ENCODE peak calls at places on chromosome 18, in nine cellular contexts. M is fibroblast of lung, U is mammary epithelial cell, F is GM23338, P is hepatocyte, I is neural progenitor cell, L is PC-9, Y is GM12878, V is HepG2. N is an unnamed sample.

GRCh38 chr18:77876319-77876865 is 626.7 kb downstream of the GALR1 start:
- DNase-seq in M (no peak), U (no peak), F (no peak), P (no peak), I (no peak), L (no peak), Y (no peak), V (no peak), N (no peak)

GRCh38 chr18:7575465-7576026 is 8.4 kb downstream of the PTPRM start:
- DNase-seq in M (peak; percentile 60), U (peak; percentile 44), F (no peak), P (no peak), I (no peak), L (peak; percentile 65), Y (no peak), V (no peak), N (peak; percentile 62)

GRCh38 chr18:3660719-3661118 is 210.7 kb downstream of the TGIF1 start:
- DNase-seq in M (no peak), U (no peak), F (no peak), P (no peak), I (no peak), L (no peak), Y (no peak), V (no peak), N (no peak)

GRCh38 chr18:23115683-23116096 is 19.6 kb upstream of the CABLES1 start:
- DNase-seq in M (peak; percentile 99), U (peak; percentile 94), F (no peak), P (peak; percentile 81), I (no peak), L (peak; percentile 97), Y (no peak), V (peak; percentile 74), N (peak; percentile 98)

GRCh38 chr18:29779096-29779495 is 1263.4 kb downstream of the DSC3 start:
- DNase-seq in M (no peak), U (no peak), F (no peak), P (no peak), I (no peak), L (no peak), Y (no peak), V (no peak), N (no peak)

GRCh38 chr18:370753-371615 is 103.1 kb upstream of the THOC1 start:
- DNase-seq in M (no peak), U (no peak), F (no peak), P (no peak), I (no peak), L (no peak), Y (no peak), V (no peak), N (no peak)

GRCh38 chr18:33729556-33729955 is 151.5 kb downstream of the ASXL3 start:
- DNase-seq in M (no peak), U (no peak), F (no peak), P (no peak), I (no peak), L (no peak), Y (no peak), V (no peak), N (no peak)

GRCh38 chr18:5021558-5021957 is 175.5 kb downstream of the AKAIN1 start:
- DNase-seq in M (no peak), U (no peak), F (no peak), P (no peak), I (no peak), L (no peak), Y (no peak), V (no peak), N (no peak)

GRCh38 chr18:37612941-37613340 is 47.3 kb upstream of the CELF4 start:
- DNase-seq in M (no peak), U (no peak), F (no peak), P (no peak), I (no peak), L (no peak), Y (no peak), V (no peak), N (no peak)

DNA sequence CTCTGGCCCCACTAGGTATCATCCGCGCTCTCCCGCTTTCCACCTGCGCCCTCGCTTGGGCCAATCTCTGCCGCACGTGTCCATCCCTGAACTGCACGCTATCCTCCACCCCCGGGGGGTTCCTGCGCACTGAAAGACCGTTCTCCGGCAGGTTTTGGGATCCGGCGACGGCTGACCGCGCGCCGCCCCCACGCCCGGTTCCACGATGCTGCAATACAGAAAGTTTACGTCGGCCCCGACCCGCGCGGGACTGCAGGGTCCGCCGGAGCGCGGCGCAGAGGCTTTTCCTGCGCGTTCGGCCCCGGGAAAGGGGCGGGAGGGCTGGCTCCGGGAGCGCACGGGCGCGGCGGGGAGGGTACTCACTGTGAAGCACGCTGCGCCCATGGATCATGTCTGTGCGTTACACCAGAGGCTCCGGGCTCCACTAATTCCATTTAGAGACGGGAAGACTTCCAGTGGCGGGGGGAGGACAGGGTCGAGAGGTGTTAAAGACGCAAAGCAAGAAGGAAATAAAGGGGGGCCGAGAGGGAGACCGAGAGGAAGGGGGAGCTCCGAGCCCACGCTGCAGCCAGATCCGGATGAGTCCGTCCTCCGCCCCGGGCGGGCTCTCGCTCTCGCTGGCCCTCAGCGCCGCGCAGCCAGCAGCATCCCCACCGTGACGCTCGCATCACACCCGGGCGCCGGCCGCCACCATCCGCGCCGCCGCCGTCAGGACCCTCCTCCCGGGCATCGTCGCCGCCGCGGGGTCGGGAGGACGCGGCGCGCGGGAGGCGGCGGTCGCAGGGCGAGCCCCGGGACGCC is 686 bp downstream of the NETO1 start:
- DNase-seq in M (no peak), U (peak; percentile 41), F (peak; percentile 60), P (no peak), I (peak; percentile 63), L (no peak), Y (no peak), V (no peak), N (no peak)
- TF ChIP-seq EZH2 in M (no peak), U (peak; percentile 43), F (no peak), P (peak; percentile 95), I (peak; percentile 99), L (no peak), Y (no peak), V (no peak), N (no peak)

DNA sequence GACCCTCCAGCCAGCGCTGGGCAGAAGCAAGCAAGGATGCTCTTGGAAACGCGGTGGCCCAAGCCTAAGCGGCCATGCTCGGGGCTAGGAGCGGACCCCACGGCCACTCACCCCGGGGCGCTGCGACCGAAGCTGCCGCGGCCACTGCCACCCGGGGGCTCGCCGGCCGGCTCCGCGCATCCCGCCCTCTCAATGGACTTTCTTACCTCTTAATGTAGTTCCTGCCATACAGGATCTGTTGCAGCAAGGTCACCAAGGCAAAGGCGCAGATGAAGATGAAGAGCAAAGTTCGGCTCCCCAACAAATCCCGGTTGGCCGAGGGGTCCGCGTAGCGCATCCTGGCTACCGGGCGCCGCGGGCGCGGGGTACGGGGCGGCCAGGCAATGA is 688 bp downstream of the ST8SIA5 start:
- DNase-seq in M (no peak), U (no peak), F (peak; percentile 55), P (no peak), I (no peak), L (peak; percentile 18), Y (no peak), V (no peak), N (no peak)
- H3K4me1 ChIP-seq in M (no peaks in the 10 kb centered on the region), U (peaks cover 6% of the 10 kb centered on the region), F (peaks cover 17% of the 10 kb centered on the region), P (peaks cover 9% of the 10 kb centered on the region), I (peaks cover 9% of the 10 kb centered on the region), L (no peaks in the 10 kb centered on the region), Y (peaks cover 8% of the 10 kb centered on the region), V (no peaks in the 10 kb centered on the region), N (peaks cover 6% of the 10 kb centered on the region)

GRCh38 chr18:74457743-74458465 is 796 bp upstream of the DIPK1C start:
- DNase-seq in M (no peak), U (no peak), F (peak; percentile 11), P (no peak), I (peak; percentile 29), L (no peak), Y (no peak), V (no peak), N (no peak)

GRCh38 chr18:74455386-74455785 is 1.7 kb downstream of the DIPK1C start:
- DNase-seq in M (no peak), U (no peak), F (no peak), P (no peak), I (no peak), L (no peak), Y (no peak), V (no peak), N (no peak)

GRCh38 chr18:74456017-74456408 is 1.1 kb downstream of the DIPK1C start:
- DNase-seq in M (no peak), U (no peak), F (no peak), P (no peak), I (no peak), L (no peak), Y (no peak), V (no peak), N (no peak)

GRCh38 chr18:74457043-74457742 is at the start of gene DIPK1C:
- DNase-seq in M (no peak), U (no peak), F (peak; percentile 47), P (peak; percentile 26), I (peak; percentile 69), L (no peak), Y (no peak), V (no peak), N (no peak)

GRCh38 chr18:74456409-74457042 is 582 bp downstream of the DIPK1C start:
- DNase-seq in M (no peak), U (peak; percentile 25), F (peak; percentile 54), P (no peak), I (peak; percentile 59), L (no peak), Y (no peak), V (no peak), N (no peak)
- TF ChIP-seq EZH2 in M (no peak), U (peak; percentile 61), F (peak; percentile 72), P (peak; percentile 82), I (peak; percentile 76), L (no peak), Y (no peak), V (peak; percentile 84), N (peak; percentile 62)

GRCh38 chr18:13218376-13219011 is at the start of gene LDLRAD4:
- DNase-seq in M (no peak), U (no peak), F (peak; percentile 69), P (peak; percentile 55), I (peak; percentile 58), L (no peak), Y (no peak), V (no peak), N (no peak)

GRCh38 chr18:13216732-13217465 is 1.7 kb upstream of the LDLRAD4 start:
- DNase-seq in M (no peak), U (no peak), F (peak; percentile 61), P (peak; percentile 77), I (peak; percentile 75), L (no peak), Y (no peak), V (no peak), N (no peak)

GRCh38 chr18:13217466-13217961 is 1.0 kb upstream of the LDLRAD4 start:
- DNase-seq in M (no peak), U (peak; percentile 11), F (peak; percentile 67), P (peak; percentile 71), I (peak; percentile 87), L (no peak), Y (no peak), V (no peak), N (peak; percentile 18)

GRCh38 chr18:13219012-13219396 is 444 bp downstream of the LDLRAD4 start:
- DNase-seq in M (no peak), U (no peak), F (no peak), P (no peak), I (peak; percentile 29), L (no peak), Y (no peak), V (no peak), N (no peak)

DNA sequence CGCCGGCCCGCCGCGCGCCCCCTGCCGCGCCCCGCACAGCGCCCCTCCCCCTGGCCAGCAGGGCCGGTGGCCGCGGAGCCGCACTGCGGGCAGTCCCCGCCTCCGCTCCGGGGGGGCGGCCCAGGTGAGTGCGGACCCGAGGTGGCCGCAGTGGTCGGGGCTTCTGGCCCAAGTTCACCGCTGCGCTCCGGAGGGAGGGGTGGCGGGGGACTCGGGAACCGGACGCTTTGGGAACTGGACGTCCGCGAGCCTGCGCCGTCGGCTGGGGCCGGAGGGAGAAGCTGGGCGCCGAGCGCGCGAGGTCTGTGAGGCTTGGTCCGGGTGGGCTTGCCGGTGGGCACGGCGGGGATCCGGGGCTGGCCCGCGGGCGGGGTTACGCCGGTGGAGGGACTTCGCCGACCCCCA is 587 bp upstream of the LDLRAD4 start:
- DNase-seq in M (no peak), U (no peak), F (peak; percentile 48), P (no peak), I (peak; percentile 49), L (no peak), Y (no peak), V (no peak), N (no peak)
- H3K4me1 ChIP-seq in M (no peaks in the 10 kb centered on the region), U (peaks cover 6% of the 10 kb centered on the region), F (peaks cover 25% of the 10 kb centered on the region), P (peaks cover 22% of the 10 kb centered on the region), I (peaks cover 22% of the 10 kb centered on the region), L (no peaks in the 10 kb centered on the region), Y (no peaks in the 10 kb centered on the region), V (peaks cover 71% of the 10 kb centered on the region), N (peaks cover 31% of the 10 kb centered on the region)

N was measured in astrocyte.